ENCODE peak calls at places on chromosomes 2 and 18, in four cellular contexts. P is dorsolateral prefrontal cortex, Y is RWPE1, E is HCT116. X is an unnamed sample.

GRCh38 chr2:192696857-192697256 is 502.1 kb upstream of the TMEFF2 start:
- DNase-seq in Y (no peak), P (no peak), E (no peak), X (no peak)

GRCh38 chr2:226031962-226032441 is 632.5 kb downstream of the NYAP2 start:
- DNase-seq in P (no peak), E (no peak), Y (no peak), X (no peak)

GRCh38 chr18:48695671-48696070 is 156.8 kb downstream of the CTIF start:
- DNase-seq in P (no peak), E (no peak), Y (no peak), X (no peak)

GRCh38 chr2:145022671-145023330 is 502.9 kb upstream of the ZEB2 start:
- DNase-seq in Y (no peak), E (no peak), P (no peak), X (no peak)

GRCh38 chr2:96985181-96985580 is 1.2 kb downstream of the FAM178B start:
- DNase-seq in Y (no peak), E (no peak), P (no peak), X (no peak)

GRCh38 chr2:241852981-241853631 is 5.6 kb downstream of the PDCD1 start:
- DNase-seq in Y (no peak), E (no peak), P (no peak), X (no peak)

GRCh38 chr2:70830333-70830732 is 5.3 kb downstream of the CD207 start:
- DNase-seq in Y (no peak), P (no peak), E (no peak), X (no peak)

GRCh38 chr2:42906557-42907380 is 114.4 kb upstream of the HAAO start:
- DNase-seq in E (no peak), P (peak; percentile 22), Y (no peak), X (no peak)

GRCh38 chr2:24164416-24164973 is 10.4 kb upstream of the FAM228A start:
- DNase-seq in E (peak; percentile 22), P (no peak), Y (peak; percentile 39), X (no peak)

GRCh38 chr2:209425082-209426071 is 1.5 kb downstream of the MAP2 start:
- DNase-seq in P (peak; percentile 46), E (peak; percentile 37), Y (peak; percentile 46), X (peak; percentile 41)

GRCh38 chr2:10658041-10658913 is 31.5 kb downstream of the NOL10 start:
- DNase-seq in E (peak; percentile 29), Y (peak; percentile 66), P (no peak), X (peak; percentile 37)

GRCh38 chr18:3411854-3412268 is 38.1 kb upstream of the TGIF1 start:
- DNase-seq in P (no peak), Y (no peak), E (no peak), X (no peak)

GRCh38 chr2:61426267-61426897 is 44.5 kb downstream of the USP34 start:
- DNase-seq in P (no peak), Y (peak; percentile 18), E (peak; percentile 33), X (no peak)

GRCh38 chr2:238290715-238291549 is 2.5 kb upstream of the PER2 start:
- DNase-seq in P (no peak), E (no peak), Y (no peak), X (no peak)

GRCh38 chr18:76376668-76377358 is 118.2 kb downstream of the ZNF516 start:
- DNase-seq in P (no peak), E (no peak), Y (no peak), X (no peak)

GRCh38 chr2:11213090-11213638 is 57.9 kb downstream of the SLC66A3 start:
- DNase-seq in Y (no peak), P (no peak), E (no peak), X (no peak)

GRCh38 chr2:120628248-120628647 is 107.4 kb upstream of the GLI2 start:
- DNase-seq in P (no peak), E (no peak), Y (no peak), X (no peak)

GRCh38 chr2:2788076-2788475 is 457.0 kb upstream of the MYT1L start:
- DNase-seq in E (no peak), Y (no peak), P (no peak), X (no peak)

GRCh38 chr2:96202152-96202856 is 6.3 kb downstream of the STARD7 start:
- DNase-seq in E (no peak), Y (no peak), P (no peak), X (no peak)

GRCh38 chr2:135094508-135094907 is 42.4 kb downstream of the RAB3GAP1 start:
- DNase-seq in E (no peak), Y (no peak), P (no peak), X (no peak)

GRCh38 chr2:223725494-223725893 is 111.9 kb downstream of the AP1S3 start:
- DNase-seq in E (peak; percentile 92), Y (peak; percentile 96), P (peak; percentile 89), X (peak; percentile 62)

GRCh38 chr2:149410701-149411484 is 80.5 kb downstream of the LYPD6 start:
- DNase-seq in Y (peak; percentile 90), P (no peak), E (no peak), X (peak; percentile 98)

GRCh38 chr2:6368271-6368670 is 497.4 kb downstream of the CMPK2 start:
- DNase-seq in P (no peak), E (no peak), Y (no peak), X (no peak)

GRCh38 chr18:28963481-28963880 is 786.6 kb upstream of the CDH2 start:
- DNase-seq in E (no peak), Y (no peak), P (no peak), X (no peak)

GRCh38 chr2:84904717-84905174 is 710 bp upstream of the TMSB10 start:
- DNase-seq in E (no peak), P (peak; percentile 60), Y (no peak), X (no peak)

GRCh38 chr18:78781601-78781960 is 198.0 kb upstream of the SALL3 start:
- DNase-seq in E (no peak), P (no peak), Y (no peak), X (no peak)

GRCh38 chr2:68302281-68302680 is 17.5 kb downstream of the CNRIP1 start:
- DNase-seq in E (no peak), P (no peak), Y (no peak), X (no peak)

GRCh38 chr2:27086722-27087446 is at the start of gene KHK:
- DNase-seq in Y (peak; percentile 36), P (peak; percentile 67), E (no peak), X (no peak)

GRCh38 chr2:109260886-109261700 is 132.1 kb downstream of the SH3RF3 start:
- DNase-seq in E (no peak), P (no peak), Y (no peak), X (no peak)

GRCh38 chr2:217361491-217361890 is 501.6 kb upstream of the TNP1 start:
- DNase-seq in Y (no peak), E (no peak), P (no peak), X (no peak)

GRCh38 chr2:23286765-23287155 is 98.2 kb upstream of the KLHL29 start:
- DNase-seq in E (no peak), Y (peak; percentile 18), P (no peak), X (no peak)

GRCh38 chr2:6290626-6291025 is 575.1 kb downstream of the CMPK2 start:
- DNase-seq in P (peak; percentile 14), E (no peak), Y (no peak), X (no peak)

GRCh38 chr2:20484810-20485611 is 38.1 kb downstream of the RHOB start:
- DNase-seq in E (no peak), P (no peak), Y (no peak), X (no peak)
- H3K27ac ChIP-seq in E (no peak overlapping the region), P (no peak overlapping the region), Y (no peak overlapping the region), X (no peak overlapping the region)

DNA sequence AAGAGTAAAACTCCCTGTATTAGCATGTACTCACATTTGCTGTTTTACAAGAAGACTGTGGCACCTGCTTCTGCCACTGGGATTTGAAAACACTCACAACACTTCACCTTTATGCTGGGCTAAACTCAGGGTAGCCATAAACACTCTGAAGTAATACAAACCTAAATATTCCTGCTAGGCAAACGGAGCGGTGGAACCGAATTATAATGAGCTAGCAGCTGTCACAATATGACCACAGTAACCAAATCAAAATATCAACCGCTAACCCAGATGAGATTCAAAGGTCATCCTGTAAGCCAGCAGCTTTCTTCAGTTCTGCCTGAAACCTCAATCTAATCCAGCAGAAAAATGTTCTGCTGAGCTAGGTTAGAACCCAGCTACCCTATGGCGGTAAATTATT is 132.1 kb downstream of the TCF4 start:
- DNase-seq in Y (no peak), E (no peak), P (no peak), X (no peak)
- H3K27ac ChIP-seq in Y (no peak overlapping the region), E (no peak overlapping the region), P (no peak overlapping the region), X (no peak overlapping the region)

GRCh38 chr18:13796515-13796914 is 27.4 kb upstream of the MC5R start:
- DNase-seq in Y (no peak), P (no peak), E (no peak), X (no peak)
- H3K27ac ChIP-seq in Y (peak overlapping the region; percentile 79), P (no peak overlapping the region), E (no peak overlapping the region), X (peak overlapping the region; percentile 78)

GRCh38 chr18:77547757-77548156 is 298.1 kb downstream of the GALR1 start:
- DNase-seq in P (no peak), Y (no peak), E (no peak), X (no peak)
- H3K27ac ChIP-seq in P (no peak overlapping the region), Y (no peak overlapping the region), E (no peak overlapping the region), X (no peak overlapping the region)

GRCh38 chr18:61605376-61606067 is 272.3 kb downstream of the CDH20 start:
- DNase-seq in P (no peak), Y (no peak), E (no peak), X (no peak)

GRCh38 chr18:61608306-61608705 is 275.1 kb downstream of the CDH20 start:
- DNase-seq in P (no peak), Y (no peak), E (no peak), X (no peak)

GRCh38 chr18:61609131-61609530 is 275.9 kb downstream of the CDH20 start:
- DNase-seq in Y (no peak), P (no peak), E (no peak), X (no peak)

GRCh38 chr18:61606759-61607158 is 273.5 kb downstream of the CDH20 start:
- DNase-seq in P (peak; percentile 21), E (peak; percentile 81), Y (peak; percentile 88), X (peak; percentile 66)

GRCh38 chr18:61606068-61606660 is 272.9 kb downstream of the CDH20 start:
- DNase-seq in E (no peak), Y (peak; percentile 36), P (no peak), X (no peak)
- H3K27ac ChIP-seq in E (no peak overlapping the region), Y (peak overlapping the region; percentile 90), P (no peak overlapping the region), X (peak overlapping the region; percentile 83)

GRCh38 chr2:179572544-179572943 is 288.9 kb downstream of the ZNF385B start:
- DNase-seq in E (no peak), Y (no peak), P (no peak), X (no peak)
- H3K27ac ChIP-seq in E (no peak overlapping the region), Y (no peak overlapping the region), P (no peak overlapping the region), X (no peak overlapping the region)